ENCODE peak calls at places on chromosome 5, in eight cellular contexts. B, H, S, W, E, I, J and T are unnamed samples.

GRCh38 chr5:61010759-61011460 is 65.9 kb downstream of the NDUFAF2 start:
- DNase-seq in B (no peak), H (no peak), S (no peak), W (no peak), E (no peak), I (no peak), J (no peak), T (no peak)

GRCh38 chr5:145946112-145946861 is 9.9 kb downstream of the SH3RF2 start:
- DNase-seq in B (peak; percentile 71), H (no peak), S (peak; percentile 14), W (peak; percentile 100), E (peak; percentile 26), I (no peak), J (peak; percentile 92), T (no peak)

GRCh38 chr5:108025957-108026356 is 355.2 kb upstream of the EFNA5 start:
- DNase-seq in B (no peak), H (no peak), S (no peak), W (no peak), E (no peak), I (no peak), J (no peak), T (no peak)

GRCh38 chr5:138929571-138929955 is 54.4 kb upstream of the LRRTM2 start:
- DNase-seq in B (no peak), H (no peak), S (no peak), W (no peak), E (no peak), I (no peak), J (no peak), T (no peak)

GRCh38 chr5:178399723-178400115 is 167.1 kb upstream of the PHYKPL start:
- DNase-seq in B (no peak), H (no peak), S (peak; percentile 40), W (no peak), E (no peak), I (no peak), J (no peak), T (no peak)

GRCh38 chr5:67989457-67989856 is 226.1 kb upstream of the PIK3R1 start:
- DNase-seq in B (peak; percentile 75), H (no peak), S (no peak), W (no peak), E (no peak), I (no peak), J (no peak), T (no peak)

GRCh38 chr5:161051920-161052500 is 200.0 kb upstream of the ATP10B start:
- DNase-seq in B (no peak), H (no peak), S (no peak), W (no peak), E (no peak), I (no peak), J (no peak), T (no peak)

GRCh38 chr5:139835656-139836055 is 40.0 kb downstream of the PSD2 start:
- DNase-seq in B (no peak), H (no peak), S (no peak), W (no peak), E (no peak), I (no peak), J (no peak), T (no peak)

GRCh38 chr5:82386576-82386975 is 108.4 kb upstream of the RPS23 start:
- DNase-seq in B (no peak), H (no peak), S (no peak), W (no peak), E (no peak), I (no peak), J (no peak), T (no peak)

GRCh38 chr5:72235725-72236124 is 84.3 kb downstream of the MRPS27 start:
- DNase-seq in B (no peak), H (no peak), S (no peak), W (no peak), E (no peak), I (no peak), J (no peak), T (no peak)

GRCh38 chr5:171528865-171529264 is 109.4 kb downstream of the FGF18 start:
- DNase-seq in B (no peak), H (no peak), S (no peak), W (no peak), E (no peak), I (no peak), J (no peak), T (no peak)